ENCODE peak calls at places on chromosomes 7 and 10, in ten cellular contexts. O is hepatocyte; Y is SJSA1; G is stimulated activated CD8-positive, alpha-beta memory T cell treated with anti-CD3 and anti-CD28 coated beads, Interleukin-15, amount 100 ng/mL, for 24 hours; N is A549; D is upper lobe of left lung; B is stimulated activated CD4-positive, alpha-beta T cell treated with anti-CD3 and anti-CD28 coated beads, Interleukin-15, amount 100 ng/mL, for 24 hours; M is amygdala; Z is NCI-H460; K is HFFc6. V is an unnamed sample.

GRCh38 chr10:126351021-126351420 is 37.3 kb downstream of the ADAM12 start:
- DNase-seq in O (no peak), Y (no peak), G (no peak), N (no peak), D (no peak), B (no peak), M (no peak), Z (no peak), K (no peak), V (no peak)

GRCh38 chr10:28678687-28679457 is 1.6 kb downstream of the BAMBI start:
- DNase-seq in O (no peak), Y (peak; percentile 74), G (no peak), N (no peak), D (no peak), B (peak; percentile 7), M (no peak), Z (no peak), K (no peak), V (peak; percentile 25)

GRCh38 chr7:13144622-13145021 is 457.2 kb downstream of the ARL4A start:
- DNase-seq in O (no peak), Y (no peak), G (no peak), N (no peak), D (no peak), B (no peak), M (no peak), Z (no peak), K (no peak), V (no peak)

GRCh38 chr7:20735346-20736065 is 51.2 kb downstream of the SP8 start:
- DNase-seq in O (no peak), Y (no peak), G (no peak), N (no peak), D (no peak), B (no peak), M (no peak), Z (no peak), K (no peak), V (no peak)

GRCh38 chr7:24756545-24756988 is 697 bp downstream of the GSDME start:
- DNase-seq in O (peak; percentile 58), Y (no peak), G (no peak), N (no peak), D (no peak), B (peak; percentile 45), M (no peak), Z (no peak), K (peak; percentile 24), V (no peak)

GRCh38 chr7:47083476-47084250 is 498.2 kb downstream of the TNS3 start:
- DNase-seq in O (no peak), Y (peak; percentile 10), G (no peak), N (no peak), D (no peak), B (no peak), M (no peak), Z (no peak), K (no peak), V (no peak)

GRCh38 chr7:831596-832291 is 532 bp upstream of the SUN1 start:
- DNase-seq in O (peak; percentile 77), Y (peak; percentile 87), G (no peak), N (peak; percentile 71), D (no peak), B (peak; percentile 31), M (no peak), Z (peak; percentile 63), K (peak; percentile 93), V (peak; percentile 90)

GRCh38 chr10:130576427-130576826 is 440.2 kb downstream of the GLRX3 start:
- DNase-seq in O (no peak), Y (no peak), G (no peak), N (no peak), D (no peak), B (no peak), M (no peak), Z (no peak), K (no peak), V (no peak)

GRCh38 chr10:97117372-97117771 is 68.4 kb downstream of the SLIT1 start:
- DNase-seq in O (no peak), Y (no peak), G (no peak), N (peak; percentile 24), D (no peak), B (no peak), M (no peak), Z (no peak), K (no peak), V (peak; percentile 43)

GRCh38 chr10:113341138-113341537 is 211.7 kb upstream of the HABP2 start:
- DNase-seq in O (no peak), Y (no peak), G (no peak), N (no peak), D (no peak), B (no peak), M (no peak), Z (no peak), K (no peak), V (no peak)

GRCh38 chr10:101630420-101630920 is 42.3 kb downstream of the DPCD start:
- DNase-seq in O (no peak), Y (no peak), G (no peak), N (no peak), D (no peak), B (no peak), M (no peak), Z (no peak), K (no peak), V (no peak)

GRCh38 chr7:44764665-44765578 is 16.3 kb downstream of the ZMIZ2 start:
- DNase-seq in O (no peak), Y (no peak), G (no peak), N (no peak), D (no peak), B (no peak), M (no peak), Z (no peak), K (no peak), V (no peak)

GRCh38 chr7:3244241-3244814 is 56.7 kb upstream of the SDK1 start:
- DNase-seq in O (peak; percentile 40), Y (peak; percentile 90), G (no peak), N (peak; percentile 66), D (no peak), B (no peak), M (no peak), Z (no peak), K (no peak), V (peak; percentile 87)

GRCh38 chr7:27895553-27895952 is 155.6 kb downstream of the TAX1BP1 start:
- DNase-seq in O (no peak), Y (no peak), G (no peak), N (no peak), D (no peak), B (no peak), M (no peak), Z (no peak), K (no peak), V (no peak)

GRCh38 chr7:114426824-114427223 is 12.2 kb downstream of the FOXP2 start:
- DNase-seq in O (peak; percentile 34), Y (no peak), G (no peak), N (no peak), D (no peak), B (no peak), M (no peak), Z (peak; percentile 16), K (peak; percentile 10), V (peak; percentile 37)

GRCh38 chr7:32126843-32127242 is 56.6 kb upstream of the PDE1C start:
- DNase-seq in O (no peak), Y (no peak), G (no peak), N (no peak), D (no peak), B (no peak), M (no peak), Z (no peak), K (no peak), V (no peak)

GRCh38 chr7:71266912-71267311 is 135.0 kb downstream of the GALNT17 start:
- DNase-seq in O (no peak), Y (no peak), G (no peak), N (no peak), D (no peak), B (no peak), M (no peak), Z (no peak), K (no peak), V (no peak)

GRCh38 chr7:149027560-149028345 is 552 bp downstream of the PDIA4 start:
- DNase-seq in O (peak; percentile 35), Y (peak; percentile 34), G (no peak), N (peak; percentile 18), D (no peak), B (no peak), M (no peak), Z (no peak), K (peak; percentile 9), V (no peak)

GRCh38 chr10:78626471-78626870 is 442.3 kb upstream of the ZMIZ1 start:
- DNase-seq in O (no peak), Y (no peak), G (no peak), N (no peak), D (no peak), B (no peak), M (no peak), Z (no peak), K (no peak), V (no peak)

GRCh38 chr7:37440738-37441404 is 7.8 kb downstream of the ELMO1 start:
- DNase-seq in O (no peak), Y (no peak), G (no peak), N (no peak), D (no peak), B (peak; percentile 52), M (no peak), Z (no peak), K (no peak), V (no peak)

GRCh38 chr10:123380491-123381085 is 226.4 kb downstream of the BUB3 start:
- DNase-seq in O (peak; percentile 24), Y (no peak), G (no peak), N (peak; percentile 12), D (no peak), B (no peak), M (no peak), Z (peak; percentile 13), K (no peak), V (peak; percentile 69)

GRCh38 chr7:98439484-98439883 is 38.6 kb upstream of the BAIAP2L1 start:
- DNase-seq in O (no peak), Y (no peak), G (no peak), N (no peak), D (no peak), B (no peak), M (no peak), Z (no peak), K (no peak), V (no peak)

GRCh38 chr10:87991946-87992345 is 128.5 kb downstream of the PTEN start:
- DNase-seq in O (no peak), Y (no peak), G (no peak), N (no peak), D (no peak), B (no peak), M (no peak), Z (no peak), K (no peak), V (no peak)

GRCh38 chr10:48898426-48898825 is 41.2 kb downstream of the LRRC18 start:
- DNase-seq in O (no peak), Y (no peak), G (no peak), N (no peak), D (no peak), B (no peak), M (no peak), Z (no peak), K (no peak), V (no peak)

GRCh38 chr10:6977641-6978627 is 397.9 kb upstream of the PRKCQ start:
- DNase-seq in O (peak; percentile 15), Y (no peak), G (no peak), N (no peak), D (no peak), B (no peak), M (no peak), Z (no peak), K (no peak), V (no peak)

GRCh38 chr7:38427279-38427955 is 154.0 kb upstream of the TARP start:
- DNase-seq in O (no peak), Y (no peak), G (no peak), N (no peak), D (no peak), B (no peak), M (no peak), Z (no peak), K (no peak), V (no peak)

GRCh38 chr10:118950190-118950658 is 79.3 kb upstream of the NANOS1 start:
- DNase-seq in O (no peak), Y (no peak), G (no peak), N (no peak), D (no peak), B (no peak), M (no peak), Z (no peak), K (peak; percentile 28), V (peak; percentile 75)

GRCh38 chr10:86798636-86799035 is 42.2 kb downstream of the BMPR1A start:
- DNase-seq in O (no peak), Y (peak; percentile 21), G (no peak), N (no peak), D (no peak), B (no peak), M (no peak), Z (no peak), K (no peak), V (no peak)

V was measured in PC-3.